ENCODE peak calls at places on chromosomes 2 and 18, in four cellular contexts. D is tibial artery, J is neural progenitor cell, M is heart right ventricle. I is an unnamed sample.
A peak's percentile ranks its signal among the peaks of the same experiment; 100 is the strongest.

GRCh38 chr2:5546176-5546575 is 146.0 kb upstream of the SOX11 start:
- DNase-seq in D (no peak), J (no peak), M (no peak), I (no peak)

GRCh38 chr2:168157926-168158325 is 89.5 kb downstream of the STK39 start:
- DNase-seq in D (no peak), J (no peak), M (no peak), I (no peak)

GRCh38 chr2:144942516-144943256 is 422.8 kb upstream of the ZEB2 start:
- DNase-seq in D (no peak), J (no peak), M (no peak), I (no peak)

GRCh38 chr2:22194218-22194617 is 1070.5 kb downstream of the TDRD15 start:
- DNase-seq in D (no peak), J (no peak), M (no peak), I (no peak)

GRCh38 chr2:86790134-86790827 is 432 bp downstream of the CD8A start:
- DNase-seq in D (no peak), J (peak; percentile 53), M (no peak), I (no peak)

GRCh38 chr2:79670198-79670597 is 157.3 kb downstream of the CTNNA2 start:
- DNase-seq in D (no peak), J (peak; percentile 92), M (no peak), I (no peak)

GRCh38 chr2:1515986-1516797 is 102.9 kb downstream of the TPO start:
- DNase-seq in D (no peak), J (no peak), M (no peak), I (no peak)

GRCh38 chr2:15243762-15244161 is 317.4 kb downstream of the NBAS start:
- DNase-seq in D (no peak), J (no peak), M (no peak), I (no peak)

GRCh38 chr2:33488178-33488690 is 11.8 kb downstream of the RASGRP3 start:
- DNase-seq in D (no peak), J (no peak), M (no peak), I (no peak)

GRCh38 chr2:2175381-2176090 is 155.5 kb downstream of the MYT1L start:
- DNase-seq in D (no peak), J (peak; percentile 56), M (no peak), I (no peak)

GRCh38 chr2:238663586-238663985 is 184.3 kb upstream of the TWIST2 start:
- DNase-seq in D (no peak), J (no peak), M (no peak), I (no peak)

GRCh38 chr2:11777886-11778415 is 31.5 kb downstream of the LPIN1 start:
- DNase-seq in D (no peak), J (no peak), M (no peak), I (no peak)

GRCh38 chr2:33265584-33266338 is 210.7 kb upstream of the RASGRP3 start:
- DNase-seq in D (no peak), J (no peak), M (no peak), I (no peak)

GRCh38 chr2:120425014-120425413 is 79.1 kb downstream of the INHBB start:
- DNase-seq in D (no peak), J (no peak), M (no peak), I (no peak)

GRCh38 chr2:12555012-12555645 is 161.6 kb upstream of the TRIB2 start:
- DNase-seq in D (no peak), J (peak; percentile 49), M (no peak), I (no peak)

GRCh38 chr2:6215053-6215452 is 522.9 kb downstream of the SOX11 start:
- DNase-seq in D (no peak), J (no peak), M (no peak), I (no peak)

GRCh38 chr2:160324161-160324768 is 124.2 kb upstream of the ITGB6 start:
- DNase-seq in D (peak; percentile 65), J (peak; percentile 49), M (peak; percentile 67), I (no peak)

GRCh38 chr2:7377861-7378569 is 460.8 kb downstream of the RNF144A start:
- DNase-seq in D (no peak), J (peak; percentile 42), M (peak; percentile 14), I (peak; percentile 35)

GRCh38 chr2:69733338-69734039 is 8.4 kb upstream of the ANXA4 start:
- DNase-seq in D (no peak), J (no peak), M (no peak), I (no peak)

GRCh38 chr2:158912122-158912521 is 56.3 kb upstream of the TANC1 start:
- DNase-seq in D (no peak), J (no peak), M (no peak), I (no peak)

GRCh38 chr18:2905802-2906521 is 59.2 kb downstream of the EMILIN2 start:
- DNase-seq in D (peak; percentile 63), J (peak; percentile 46), M (peak; percentile 81), I (peak; percentile 85)
- H3K27ac ChIP-seq in D (peak overlapping the region; percentile 39), J (no peak overlapping the region), M (peak overlapping the region; percentile 29), I (peak overlapping the region; percentile 88)

DNA sequence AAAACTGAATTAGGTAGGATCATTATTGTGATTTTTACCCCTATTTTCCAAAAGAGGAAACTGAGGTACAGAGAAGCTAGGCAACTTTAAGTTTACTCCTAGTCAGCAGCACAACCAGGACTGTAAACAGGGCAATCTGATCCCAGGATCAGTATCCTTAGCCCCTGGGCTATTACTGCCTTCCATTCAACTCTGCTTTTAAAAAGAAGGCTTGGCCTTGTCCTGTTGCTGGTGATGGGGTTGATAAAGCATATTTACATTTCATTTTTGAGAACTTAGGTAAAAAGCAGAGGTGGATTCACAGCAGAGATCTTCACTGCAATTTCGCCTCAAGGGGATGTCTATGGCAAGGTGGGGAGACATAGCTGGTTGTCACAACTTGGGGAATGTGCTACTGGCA is 148.5 kb downstream of the GALNT14 start:
- DNase-seq in D (no peak), J (no peak), M (no peak), I (no peak)
- H3K4me1 ChIP-seq in D (no peaks in the 10 kb centered on the region), J (peaks cover 10% of the 10 kb centered on the region), M (peaks cover 16% of the 10 kb centered on the region), I (no peaks in the 10 kb centered on the region)

GRCh38 chr2:129748653-129749052 is 230.8 kb upstream of the RAB6C start:
- DNase-seq in D (no peak), J (peak; percentile 55), M (no peak), I (no peak)
- TF ChIP-seq CTCF in D (no peak), J (peak; percentile 60), M (no peak), I (no peak)

DNA sequence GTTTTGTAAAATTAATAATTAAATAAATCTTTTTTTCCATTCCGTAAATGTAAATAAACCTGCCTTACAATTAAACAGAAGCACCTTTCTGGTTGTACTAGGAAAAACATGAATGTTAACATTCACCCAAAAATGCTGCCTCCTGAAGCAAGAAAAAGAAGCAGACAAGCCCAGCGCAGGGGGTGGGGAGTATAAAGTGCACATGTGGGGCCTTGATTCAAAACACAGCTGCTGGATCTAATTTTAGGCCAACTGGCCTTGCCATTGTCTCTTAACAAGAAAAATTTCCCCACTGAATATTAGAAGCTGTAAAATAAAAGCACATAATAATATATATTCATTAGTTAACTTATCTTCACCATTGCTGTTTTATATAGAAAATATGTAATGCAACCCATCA is 28.3 kb downstream of the TCF4 start:
- DNase-seq in D (no peak), J (no peak), M (peak; percentile 71), I (peak; percentile 52)
- H3K27ac ChIP-seq in D (no peak overlapping the region), J (no peak overlapping the region), M (no peak overlapping the region), I (no peak overlapping the region)

GRCh38 chr2:240348522-240348921 is 86.9 kb upstream of the GPC1 start:
- DNase-seq in D (no peak), J (no peak), M (no peak), I (peak; percentile 5)

GRCh38 chr2:240347949-240348500 is 87.4 kb upstream of the GPC1 start:
- DNase-seq in D (no peak), J (no peak), M (no peak), I (no peak)

GRCh38 chr2:240350006-240350355 is 85.5 kb upstream of the GPC1 start:
- DNase-seq in D (no peak), J (no peak), M (no peak), I (no peak)

GRCh38 chr2:240350696-240351087 is 84.8 kb upstream of the GPC1 start:
- DNase-seq in D (no peak), J (no peak), M (no peak), I (peak; percentile 54)

DNA sequence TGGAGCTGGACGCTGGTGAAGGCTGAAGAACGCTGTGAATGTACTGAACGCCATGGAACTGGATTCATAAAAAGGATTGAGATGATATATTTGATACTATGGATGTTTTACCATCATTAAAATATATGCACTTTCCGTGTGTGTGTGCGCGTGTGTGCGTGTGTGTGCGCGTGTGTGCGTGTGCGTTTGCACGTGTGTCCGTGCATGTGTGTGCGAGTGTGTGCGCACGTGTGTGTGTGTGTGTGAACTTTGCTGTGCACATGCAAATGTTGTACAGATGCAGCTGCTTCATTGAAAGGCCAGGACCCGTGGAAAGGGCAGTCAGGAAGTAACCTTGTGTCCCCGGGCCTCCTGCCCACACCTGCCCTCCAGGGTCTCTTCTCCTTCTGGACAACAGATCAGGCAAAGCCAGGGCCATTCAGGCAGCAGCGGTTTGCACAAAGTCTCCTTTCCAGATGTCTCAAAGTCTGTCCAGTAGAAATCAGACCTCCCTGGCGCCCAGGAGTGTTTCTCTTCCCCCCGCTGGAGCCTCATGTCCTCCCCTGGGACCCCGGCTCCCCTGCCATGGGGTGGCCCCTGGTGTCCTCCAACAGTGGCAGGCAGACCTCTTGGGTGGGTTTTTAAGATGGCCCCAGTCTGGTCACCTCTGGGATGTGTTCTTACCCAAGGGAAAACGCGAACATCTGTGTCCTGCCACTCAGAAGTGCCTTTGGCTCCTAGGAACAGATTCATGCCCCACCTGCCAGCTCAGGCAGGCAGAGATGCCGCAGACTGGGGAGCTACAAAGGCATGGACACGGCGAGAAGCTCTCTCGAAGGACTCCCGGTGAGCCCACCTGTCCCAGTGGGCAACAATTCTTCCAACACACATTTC is 86.1 kb upstream of the GPC1 start:
- DNase-seq in D (no peak), J (no peak), M (no peak), I (no peak)
- H3K4me1 ChIP-seq in D (no peaks in the 10 kb centered on the region), J (no peaks in the 10 kb centered on the region), M (no peaks in the 10 kb centered on the region), I (no peaks in the 10 kb centered on the region)

GRCh38 chr2:74576830-74577229 is 22.3 kb downstream of the DOK1 start:
- DNase-seq in D (peak; percentile 72), J (no peak), M (peak; percentile 40), I (peak; percentile 34)
- TF ChIP-seq CTCF in D (no peak), J (no peak), M (no peak), I (no peak)

I was measured in heart left ventricle.